ENCODE peak calls at places on chromosomes 16 and 17, in seven cellular contexts. S is cardiac muscle cell, N is thoracic aorta, O is transverse colon, H is upper lobe of right lung, W is ovary, J is gastrocnemius medialis. V is an unnamed sample.
A peak's percentile ranks its signal among the peaks of the same experiment; 100 is the strongest.

GRCh38 chr16:77971306-77972131 is 50.8 kb upstream of the CLEC3A start:
- DNase-seq in N (peak; percentile 51), J (peak; percentile 26), W (peak; percentile 26), H (peak; percentile 89), O (peak; percentile 81), S (peak; percentile 80), V (peak; percentile 83)

GRCh38 chr16:85908889-85909584 is 10.1 kb downstream of the IRF8 start:
- DNase-seq in O (no peak), N (no peak), J (no peak), S (no peak), W (no peak), H (no peak), V (no peak)

GRCh38 chr16:19384656-19385055 is 33.0 kb upstream of the TMC5 start:
- DNase-seq in N (no peak), J (no peak), O (peak; percentile 69), W (no peak), S (no peak), H (peak; percentile 83), V (no peak)

GRCh38 chr16:11780988-11781680 is 15.9 kb downstream of the ZC3H7A start:
- DNase-seq in S (peak; percentile 59), W (no peak), N (no peak), O (no peak), J (no peak), H (no peak), V (no peak)

GRCh38 chr16:55133654-55134053 is 190.3 kb upstream of the IRX6 start:
- DNase-seq in H (no peak), N (no peak), O (no peak), W (no peak), J (no peak), S (no peak), V (no peak)

GRCh38 chr16:70678121-70678897 is 7.5 kb downstream of the MTSS2 start:
- DNase-seq in S (no peak), N (no peak), W (no peak), J (no peak), H (no peak), O (no peak), V (peak; percentile 20)

GRCh38 chr17:80382956-80383355 is 32.0 kb upstream of the ENDOV start:
- DNase-seq in W (no peak), N (no peak), H (no peak), J (no peak), S (no peak), O (no peak), V (peak; percentile 41)

GRCh38 chr17:31310260-31310659 is 3.6 kb downstream of the EVI2B start:
- DNase-seq in O (no peak), S (no peak), N (no peak), J (no peak), W (no peak), H (no peak), V (no peak)

GRCh38 chr16:81466351-81466960 is 21.8 kb downstream of the CMIP start:
- DNase-seq in S (peak; percentile 52), H (no peak), O (no peak), J (no peak), W (no peak), N (no peak), V (no peak)

GRCh38 chr16:81465375-81465943 is 20.9 kb downstream of the CMIP start:
- DNase-seq in W (no peak), H (no peak), S (no peak), N (no peak), J (no peak), O (no peak), V (no peak)

GRCh38 chr16:81467815-81468214 is 23.2 kb downstream of the CMIP start:
- DNase-seq in O (no peak), W (no peak), S (no peak), H (no peak), N (no peak), J (no peak), V (no peak)

GRCh38 chr16:81468269-81468902 is 23.8 kb downstream of the CMIP start:
- DNase-seq in O (no peak), S (no peak), W (no peak), H (no peak), N (no peak), J (no peak), V (no peak)

GRCh38 chr16:81467072-81467471 is 22.5 kb downstream of the CMIP start:
- DNase-seq in N (no peak), S (no peak), H (no peak), J (no peak), W (no peak), O (no peak), V (no peak)
- H3K27ac ChIP-seq in N (no peak overlapping the region), S (no peak overlapping the region), H (no peak overlapping the region), J (no peak overlapping the region), W (no peak overlapping the region), O (no peak overlapping the region), V (no peak overlapping the region)

DNA sequence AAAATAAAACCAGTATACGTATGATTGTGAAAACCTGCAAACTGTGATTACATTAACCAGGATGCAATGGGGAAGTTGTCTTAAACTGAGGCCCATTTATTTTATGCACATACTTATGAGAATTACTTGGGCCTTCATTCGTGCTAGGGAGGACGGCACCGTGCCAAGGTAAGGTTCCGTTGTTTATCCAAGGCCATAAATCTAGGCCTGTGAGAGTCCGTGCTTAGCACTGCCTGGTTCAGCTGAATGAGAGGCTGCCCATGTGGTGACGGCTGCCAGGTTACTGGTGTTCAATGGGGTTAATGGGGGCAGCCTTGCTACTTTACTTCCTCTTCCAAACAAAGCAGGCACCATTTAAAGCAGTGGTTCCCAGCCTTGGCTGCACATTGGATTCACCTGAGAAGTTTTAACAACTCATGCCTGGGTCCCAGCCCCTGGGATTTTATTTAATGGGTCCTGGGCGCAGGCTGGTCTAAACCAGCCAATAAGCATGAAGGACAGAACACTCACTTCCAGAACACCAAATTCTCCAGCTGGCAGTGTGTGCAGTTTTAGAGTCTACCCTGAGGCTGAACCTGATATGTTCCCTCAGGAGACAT is 135.0 kb upstream of the NOL11 start:
- DNase-seq in N (no peak), J (no peak), S (no peak), O (peak; percentile 79), W (peak; percentile 55), H (no peak), V (no peak)
- H3K27ac ChIP-seq in N (no peak overlapping the region), J (no peak overlapping the region), S (no peak overlapping the region), O (no peak overlapping the region), W (no peak overlapping the region), H (no peak overlapping the region), V (no peak overlapping the region)

DNA sequence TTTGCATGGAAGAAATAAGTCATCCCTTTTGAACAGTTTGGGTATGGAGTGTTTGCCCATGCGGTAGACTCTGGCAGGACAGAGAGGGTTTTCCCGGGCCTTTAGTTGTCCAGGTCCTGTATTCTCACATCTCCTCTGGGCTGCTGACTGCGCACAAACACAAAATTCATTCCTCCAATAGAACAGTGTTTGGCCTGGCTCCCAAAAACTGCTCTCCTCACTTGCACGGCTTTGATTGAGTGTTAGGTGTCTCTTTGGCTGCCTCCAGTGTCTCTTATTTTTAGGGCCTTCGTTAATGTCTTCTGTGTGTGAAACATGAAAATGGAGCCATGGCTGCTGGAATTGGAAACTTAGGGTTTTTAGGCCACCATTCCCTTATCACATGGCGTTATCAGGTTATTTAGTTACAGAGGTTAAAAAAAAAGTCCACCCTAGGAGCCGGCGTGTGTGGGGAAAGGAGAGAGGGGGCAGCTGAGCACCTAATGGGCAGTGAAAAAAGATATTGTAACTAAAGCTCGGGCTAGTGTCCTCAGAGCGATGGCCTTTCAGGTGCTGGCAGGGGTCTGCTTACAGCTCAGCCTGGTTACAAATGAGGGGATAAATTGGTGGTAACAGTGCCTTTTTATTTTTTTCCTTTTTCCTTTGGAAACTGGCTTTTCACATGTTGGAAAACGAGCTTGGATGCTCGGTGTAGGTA is 47.3 kb downstream of the PRKCA start:
- DNase-seq in H (no peak), S (no peak), O (no peak), W (no peak), N (no peak), J (peak; percentile 57), V (peak; percentile 54)
- H3K27ac ChIP-seq in H (no peak overlapping the region), S (peak overlapping the region; percentile 13), O (peak overlapping the region; percentile 82), W (no peak overlapping the region), N (no peak overlapping the region), J (peak overlapping the region; percentile 80), V (peak overlapping the region; percentile 71)

GRCh38 chr16:56965939-56966515 is 4.3 kb downstream of the CETP start:
- DNase-seq in H (no peak), N (no peak), O (no peak), J (no peak), S (peak; percentile 54), W (no peak), V (no peak)
- H3K27ac ChIP-seq in H (peak overlapping the region; percentile 60), N (no peak overlapping the region), O (peak overlapping the region; percentile 11), J (peak overlapping the region; percentile 24), S (no peak overlapping the region), W (no peak overlapping the region), V (peak overlapping the region; percentile 23)

DNA sequence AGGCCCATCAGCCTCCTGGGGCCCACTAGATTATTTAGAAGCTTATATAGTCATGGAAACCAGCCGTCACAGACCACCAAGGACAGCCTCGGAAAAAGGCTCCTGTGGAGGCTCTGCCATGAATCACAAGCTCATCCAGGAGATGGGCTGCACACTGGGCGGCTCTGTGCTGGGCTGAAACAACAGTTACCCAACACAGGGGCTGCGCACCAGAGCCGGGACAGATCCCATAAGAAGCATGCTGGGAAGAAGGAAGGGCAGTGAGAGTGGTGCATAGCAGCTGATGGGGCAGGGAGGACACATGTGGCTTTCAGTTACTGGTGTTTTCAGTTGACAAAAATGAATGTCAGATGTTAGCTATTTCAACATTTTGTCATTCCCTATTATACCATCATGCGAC is 67.7 kb upstream of the GSG1L start:
- DNase-seq in S (no peak), H (no peak), W (no peak), N (no peak), O (no peak), J (no peak), V (no peak)
- H3K27ac ChIP-seq in S (no peak overlapping the region), H (peak overlapping the region; percentile 30), W (no peak overlapping the region), N (peak overlapping the region; percentile 3), O (peak overlapping the region; percentile 24), J (no peak overlapping the region), V (peak overlapping the region; percentile 12)

DNA sequence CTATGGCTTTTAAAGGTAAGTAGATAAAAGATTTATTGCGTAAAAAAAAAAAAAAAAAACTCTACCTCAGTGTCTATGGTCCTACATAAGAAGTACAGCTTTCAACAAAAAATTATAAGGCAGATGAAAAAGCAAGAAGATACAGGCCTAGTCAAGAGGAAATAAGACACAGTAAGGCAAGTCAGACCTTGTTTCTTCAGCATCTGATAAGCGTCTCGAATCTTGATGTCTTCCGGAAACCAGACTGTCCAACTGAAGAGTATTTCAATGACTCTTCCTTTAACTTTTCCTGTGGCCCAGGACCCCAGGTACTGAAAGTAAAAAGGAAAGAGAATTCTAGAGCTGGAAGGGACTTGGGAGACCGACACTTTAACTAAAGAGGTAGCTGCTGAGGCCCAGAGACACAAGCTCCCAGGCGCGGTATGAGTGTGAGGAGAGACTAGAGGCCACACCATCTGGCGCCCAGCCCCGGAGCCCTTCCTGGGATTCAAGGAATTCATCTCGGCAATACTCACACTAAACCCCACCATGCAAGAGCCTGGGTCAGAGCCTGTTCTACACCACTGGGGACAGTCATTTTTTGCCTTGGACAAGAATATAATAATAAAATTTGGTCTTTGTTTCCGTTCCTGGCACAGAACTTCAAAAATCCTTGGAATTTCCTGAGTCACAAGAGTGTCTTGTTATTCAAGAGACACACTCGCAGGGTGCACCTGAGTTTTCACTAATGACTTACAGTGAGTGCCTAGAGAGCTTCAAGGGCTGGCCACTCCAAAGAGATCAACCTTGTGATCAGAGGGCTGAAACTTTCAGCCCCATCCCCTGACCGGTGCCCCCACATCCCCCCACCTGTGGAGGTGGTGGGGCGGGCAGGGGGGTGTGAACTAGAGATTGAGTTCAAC is 18.6 kb downstream of the GGA2 start:
- DNase-seq in O (no peak), H (peak; percentile 70), W (no peak), J (no peak), N (no peak), S (peak; percentile 18), V (no peak)
- H3K27ac ChIP-seq in O (no peak overlapping the region), H (peak overlapping the region; percentile 55), W (no peak overlapping the region), J (no peak overlapping the region), N (no peak overlapping the region), S (no peak overlapping the region), V (no peak overlapping the region)